ENCODE peak calls at places on chromosomes 4 and X, in ten cellular contexts. A is CD4-positive, alpha-beta T cell; H is prostate gland; I is lower leg skin; O is GM10248; X is GM12878; Q is brain microvascular endothelial cell; W is hepatocyte; V is ovary; E is endodermal cell. F is an unnamed sample.

GRCh38 chr4:102717448-102718092 is 43.2 kb downstream of the MANBA start:
- DNase-seq in O (no peak), I (no peak), Q (peak; percentile 17), W (peak; percentile 35), E (no peak), V (no peak), A (no peak), X (no peak), H (no peak), F (no peak)

GRCh38 chrX:152873361-152873760 is 24.5 kb upstream of the ZNF185 start:
- DNase-seq in Q (no peak), V (no peak), H (no peak), E (no peak), I (no peak), O (no peak), X (no peak), W (no peak), A (no peak), F (no peak)

GRCh38 chr4:2862528-2862927 is 18.9 kb downstream of the ADD1 start:
- DNase-seq in O (no peak), A (no peak), W (peak; percentile 66), V (no peak), I (no peak), Q (peak; percentile 23), H (no peak), E (peak; percentile 81), X (no peak), F (peak; percentile 42)

GRCh38 chr4:73156394-73156793 is 86.9 kb upstream of the COX18 start:
- DNase-seq in O (no peak), H (no peak), X (no peak), E (no peak), Q (no peak), V (no peak), I (no peak), A (no peak), W (no peak), F (no peak)

GRCh38 chr4:165631208-165631894 is 241.7 kb upstream of the TLL1 start:
- DNase-seq in O (no peak), W (no peak), X (no peak), V (no peak), A (no peak), E (peak; percentile 47), H (no peak), I (no peak), Q (no peak), F (peak; percentile 16)

GRCh38 chrX:68945603-68946228 is 116.9 kb downstream of the EFNB1 start:
- DNase-seq in E (peak; percentile 80), Q (peak; percentile 47), I (no peak), H (no peak), A (no peak), O (peak; percentile 3), X (no peak), W (no peak), V (no peak), F (peak; percentile 76)

GRCh38 chr4:154132406-154132805 is 343.5 kb upstream of the SFRP2 start:
- DNase-seq in X (no peak), V (no peak), I (no peak), A (no peak), O (no peak), Q (peak; percentile 24), W (no peak), H (no peak), E (no peak), F (peak; percentile 12)

GRCh38 chr4:39931441-39931901 is 46.2 kb downstream of the PDS5A start:
- DNase-seq in W (peak; percentile 15), Q (no peak), V (no peak), E (no peak), O (peak; percentile 15), H (no peak), X (no peak), I (no peak), A (no peak), F (no peak)

GRCh38 chrX:129316461-129316860 is 206.8 kb downstream of the SMARCA1 start:
- DNase-seq in X (no peak), O (no peak), A (no peak), Q (no peak), I (no peak), H (no peak), V (no peak), E (no peak), W (no peak), F (no peak)

GRCh38 chrX:129323115-129323514 is 200.2 kb downstream of the SMARCA1 start:
- DNase-seq in E (no peak), I (no peak), V (no peak), A (no peak), W (no peak), Q (no peak), H (no peak), O (no peak), X (no peak), F (no peak)

GRCh38 chrX:129318375-129318774 is 204.9 kb downstream of the SMARCA1 start:
- DNase-seq in O (no peak), A (no peak), I (no peak), Q (peak; percentile 26), V (no peak), W (peak; percentile 27), X (no peak), E (peak; percentile 54), H (no peak), F (peak; percentile 26)
- TF ChIP-seq CTCF in O (peak; percentile 10), A (no peak), I (no peak), Q (peak; percentile 47), V (no peak), W (peak; percentile 42), X (peak; percentile 25), E (peak; percentile 77), H (peak; percentile 16), F (no peak)

GRCh38 chr4:131644619-131645018 is 1504.5 kb upstream of the PCDH10 start:
- DNase-seq in Q (no peak), I (no peak), X (no peak), H (no peak), O (no peak), E (peak; percentile 85), W (peak; percentile 26), A (no peak), V (no peak), F (peak; percentile 32)
- TF ChIP-seq CTCF in Q (peak; percentile 77), I (no peak), X (peak; percentile 41), H (no peak), O (no peak), E (peak; percentile 89), W (peak; percentile 40), A (no peak), V (no peak), F (peak; percentile 42)

DNA sequence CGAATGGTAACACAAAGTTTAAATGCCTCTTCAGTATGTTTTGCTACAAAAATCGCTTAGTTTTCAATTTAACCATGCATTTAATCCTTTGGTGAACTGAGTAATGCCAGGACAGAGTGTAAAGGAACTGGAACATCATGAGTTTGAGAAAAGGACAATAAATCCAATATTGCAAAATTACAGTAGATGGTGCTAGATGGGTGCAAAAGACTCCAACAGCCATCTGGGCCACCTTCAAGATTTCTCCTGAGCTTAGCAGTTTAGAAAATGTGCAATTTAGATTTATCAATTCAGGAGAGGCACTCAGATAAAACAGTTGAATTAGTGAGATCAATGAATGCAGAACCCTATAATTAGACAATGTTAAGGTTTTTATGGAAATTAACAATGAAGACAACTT is 33.2 kb upstream of the MID1IP1 start:
- DNase-seq in I (no peak), O (peak; percentile 10), H (no peak), E (no peak), W (peak; percentile 19), V (no peak), Q (no peak), A (no peak), X (no peak), F (peak; percentile 64)
- TF ChIP-seq CTCF in I (no peak), O (peak; percentile 28), H (peak; percentile 51), E (no peak), W (peak; percentile 51), V (peak; percentile 36), Q (peak; percentile 51), A (peak; percentile 57), X (peak; percentile 31), F (peak; percentile 44)

GRCh38 chr4:25299476-25300203 is 12.9 kb upstream of the ZCCHC4 start:
- DNase-seq in A (no peak), E (peak; percentile 60), I (peak; percentile 25), X (no peak), W (peak; percentile 80), O (no peak), V (no peak), H (peak; percentile 91), Q (no peak), F (no peak)
- TF ChIP-seq CTCF in A (no peak), E (no peak), I (no peak), X (no peak), W (no peak), O (no peak), V (no peak), H (peak; percentile 24), Q (no peak), F (no peak)

DNA sequence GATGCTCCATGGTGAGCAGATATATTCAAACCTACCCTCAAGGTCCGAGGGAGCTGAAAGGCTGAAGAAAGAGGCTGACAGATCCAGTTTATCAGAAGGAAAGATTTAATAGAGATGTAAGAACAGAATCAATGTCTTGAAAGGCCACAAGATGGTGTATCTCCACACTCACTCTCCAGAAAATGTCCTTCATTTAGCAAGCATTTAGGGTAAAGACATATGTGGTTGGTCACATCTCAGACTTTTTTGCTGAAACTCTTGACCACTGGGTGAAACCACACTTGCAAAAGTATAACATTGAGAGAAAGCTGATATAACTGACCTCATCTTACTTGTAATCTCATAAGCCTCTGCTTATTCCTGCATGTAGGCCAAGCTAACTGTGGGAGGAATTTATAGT is 745.8 kb upstream of the GALNTL6 start:
- DNase-seq in I (no peak), X (peak; percentile 0), Q (no peak), E (no peak), O (no peak), H (no peak), W (no peak), V (no peak), A (no peak), F (no peak)
- TF ChIP-seq CTCF in I (no peak), X (no peak), Q (no peak), E (peak; percentile 62), O (no peak), H (no peak), W (no peak), V (no peak), A (no peak), F (no peak)

DNA sequence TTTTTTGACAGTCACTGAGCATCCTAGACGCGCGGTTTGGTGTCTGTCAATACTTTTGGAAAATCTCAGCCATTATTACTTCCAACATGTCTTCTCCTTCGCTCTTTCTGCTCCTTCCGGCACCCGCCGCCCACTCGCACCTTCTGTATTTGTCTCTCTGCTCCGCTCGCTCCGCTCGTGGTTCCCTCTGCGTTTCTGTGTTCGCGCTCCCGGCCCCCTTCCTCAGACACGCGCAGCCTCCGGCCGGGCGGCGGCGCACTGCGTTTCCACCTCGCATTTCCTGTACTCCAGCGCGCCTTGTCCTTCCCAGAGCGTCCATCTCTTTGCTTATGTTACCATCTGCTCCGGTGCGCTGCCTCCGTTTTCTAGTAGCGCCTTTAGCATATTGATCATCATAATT is 21.1 kb downstream of the PDE6B start:
- DNase-seq in O (no peak), A (peak; percentile 15), V (no peak), H (no peak), Q (no peak), E (no peak), X (no peak), I (no peak), W (no peak), F (no peak)
- TF ChIP-seq CTCF in O (no peak), A (no peak), V (no peak), H (no peak), Q (no peak), E (no peak), X (no peak), I (no peak), W (no peak), F (no peak)

F was measured in fibroblast of the aortic adventitia.